ENCODE peak calls at places on chromosomes 13 and 19, in seven cellular contexts. Q is stomach, D is upper lobe of left lung, T is K562, Z is transverse colon, S is esophagus muscularis mucosa, X is HepG2. P is an unnamed sample.

GRCh38 chr19:58395220-58395978 is at the start of gene RNF225:
- DNase-seq in Q (no peak), D (peak), T (no peak), Z (peak), S (no peak), X (no peak), P (peak)

GRCh38 chr13:114032121-114032799 is 58.4 kb upstream of the C13orf46 start:
- DNase-seq in Q (no peak), D (peak), T (no peak), Z (no peak), S (no peak), X (peak), P (no peak)

GRCh38 chr13:101881593-101881992 is 429.1 kb downstream of the ITGBL1 start:
- DNase-seq in Q (no peak), D (no peak), T (no peak), Z (no peak), S (no peak), X (no peak), P (no peak)

GRCh38 chr13:96851856-96852255 is 142.4 kb downstream of the OXGR1 start:
- DNase-seq in Q (no peak), D (no peak), T (no peak), Z (no peak), S (no peak), X (no peak), P (no peak)

GRCh38 chr13:29887651-29888050 is 37.2 kb upstream of the UBL3 start:
- DNase-seq in Q (no peak), D (no peak), T (no peak), Z (no peak), S (peak), X (no peak), P (no peak)

GRCh38 chr19:44603201-44603945 is 10.0 kb upstream of the IGSF23 start:
- DNase-seq in Q (no peak), D (no peak), T (no peak), Z (no peak), S (no peak), X (no peak), P (no peak)

GRCh38 chr19:20928371-20928770 is 5.3 kb downstream of the ZNF85 start:
- DNase-seq in Q (no peak), D (no peak), T (no peak), Z (no peak), S (no peak), X (no peak), P (no peak)

GRCh38 chr19:17052439-17052838 is 22.8 kb downstream of the HAUS8 start:
- DNase-seq in Q (peak), D (no peak), T (peak), Z (peak), S (no peak), X (no peak), P (no peak)

GRCh38 chr19:588758-589692 is 656 bp upstream of the HCN2 start:
- DNase-seq in Q (no peak), D (peak), T (peak), Z (no peak), S (no peak), X (no peak), P (no peak)

GRCh38 chr19:46025825-46026224 is 3.0 kb upstream of the PGLYRP1 start:
- DNase-seq in Q (no peak), D (no peak), T (no peak), Z (no peak), S (no peak), X (no peak), P (no peak)

GRCh38 chr19:11881151-11881800 is 6.3 kb upstream of the ZNF69 start:
- DNase-seq in Q (peak), D (no peak), T (peak), Z (peak), S (no peak), X (peak), P (no peak)

GRCh38 chr19:2680808-2681207 is 21.7 kb downstream of the GNG7 start:
- DNase-seq in Q (no peak), D (no peak), T (no peak), Z (no peak), S (no peak), X (no peak), P (no peak)

GRCh38 chr13:47004022-47004421 is 107.2 kb upstream of the HTR2A start:
- DNase-seq in Q (no peak), D (no peak), T (no peak), Z (no peak), S (no peak), X (no peak), P (no peak)

GRCh38 chr19:28929026-28929425 is 283.9 kb downstream of the UQCRFS1 start:
- DNase-seq in Q (no peak), D (no peak), T (no peak), Z (no peak), S (no peak), X (no peak), P (no peak)

GRCh38 chr19:33686687-33687541 is 65.2 kb downstream of the CHST8 start:
- DNase-seq in Q (no peak), D (peak), T (no peak), Z (no peak), S (no peak), X (no peak), P (peak)

GRCh38 chr19:35549174-35549788 is 3.9 kb downstream of the TMEM147 start:
- DNase-seq in Q (peak), D (no peak), T (peak), Z (peak), S (no peak), X (peak), P (no peak)

GRCh38 chr19:14494910-14495677 is 833 bp downstream of the GIPC1 start:
- DNase-seq in Q (no peak), D (no peak), T (no peak), Z (no peak), S (no peak), X (no peak), P (no peak)

GRCh38 chr19:11437955-11438354 is 2.5 kb downstream of the PRKCSH start:
- DNase-seq in Q (no peak), D (no peak), T (no peak), Z (peak), S (no peak), X (no peak), P (no peak)

GRCh38 chr13:43573361-43573740 is 213.4 kb downstream of the ENOX1 start:
- DNase-seq in Q (no peak), D (no peak), T (no peak), Z (no peak), S (no peak), X (no peak), P (no peak)

GRCh38 chr19:41893899-41894298 is 10.9 kb downstream of the ARHGEF1 start:
- DNase-seq in Q (no peak), D (no peak), T (peak), Z (no peak), S (no peak), X (peak), P (no peak)

GRCh38 chr13:51257187-51257586 is 35.0 kb downstream of the FAM124A start:
- DNase-seq in Q (no peak), D (no peak), T (peak), Z (no peak), S (no peak), X (no peak), P (no peak)

GRCh38 chr13:37392389-37392788 is 206.2 kb downstream of the POSTN start:
- DNase-seq in Q (no peak), D (no peak), T (no peak), Z (no peak), S (no peak), X (no peak), P (no peak)

GRCh38 chr19:48881741-48882657 is 9.8 kb downstream of the PPP1R15A start:
- DNase-seq in Q (no peak), D (no peak), T (peak), Z (no peak), S (no peak), X (no peak), P (no peak)

GRCh38 chr19:48874309-48875135 is 2.3 kb downstream of the PPP1R15A start:
- DNase-seq in Q (peak), D (no peak), T (peak), Z (peak), S (no peak), X (no peak), P (peak)

GRCh38 chr19:48877900-48878218 is 5.6 kb downstream of the PPP1R15A start:
- DNase-seq in Q (no peak), D (no peak), T (no peak), Z (no peak), S (no peak), X (no peak), P (no peak)

GRCh38 chr19:48879025-48879572 is 6.9 kb downstream of the PPP1R15A start:
- DNase-seq in Q (no peak), D (no peak), T (no peak), Z (no peak), S (no peak), X (no peak), P (no peak)

DNA sequence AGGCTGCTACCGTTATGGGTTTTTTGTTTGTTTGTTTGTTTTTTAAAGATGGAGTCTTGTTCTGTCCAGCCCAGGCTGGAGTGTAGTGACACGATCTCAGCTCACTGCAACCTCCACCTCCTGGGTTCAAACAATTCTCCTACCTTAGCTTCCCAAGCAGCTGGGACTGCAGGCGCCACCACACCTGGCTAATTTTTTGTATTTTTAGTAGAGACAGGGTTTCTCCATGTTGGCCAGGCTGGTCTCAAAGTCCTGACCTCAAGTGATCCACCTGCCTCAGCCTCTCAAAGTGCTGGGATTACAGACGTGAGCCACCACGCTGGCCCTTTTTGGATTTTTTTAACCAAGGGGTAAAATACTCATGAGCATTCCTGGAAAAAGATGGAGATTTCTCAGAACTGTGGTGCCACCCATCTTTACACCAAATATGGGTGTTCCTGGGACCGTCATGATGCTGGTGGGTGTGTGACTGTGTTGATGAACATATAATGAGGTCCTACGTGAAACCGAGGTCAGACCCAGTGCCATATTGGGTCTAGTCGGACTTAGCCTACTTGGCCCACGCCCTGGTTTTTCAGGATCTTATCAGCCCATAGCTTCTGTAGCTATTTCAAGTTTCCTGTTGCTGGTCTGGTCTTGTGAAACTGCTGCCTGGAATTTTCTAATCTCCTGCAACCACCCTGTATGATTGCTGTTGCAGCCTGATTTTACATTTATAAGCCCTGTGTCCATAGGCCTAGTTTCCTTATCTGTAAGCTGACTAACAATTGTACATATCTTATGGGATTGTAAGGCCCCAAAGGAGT is 6.2 kb downstream of the PPP1R15A start:
- DNase-seq in Q (peak), D (no peak), T (peak), Z (no peak), S (no peak), X (no peak), P (no peak)
- TF ChIP-seq EP300 in Q (no peak), D (peak), T (peak), Z (no peak), S (no peak), X (no peak), P (no peak)

DNA sequence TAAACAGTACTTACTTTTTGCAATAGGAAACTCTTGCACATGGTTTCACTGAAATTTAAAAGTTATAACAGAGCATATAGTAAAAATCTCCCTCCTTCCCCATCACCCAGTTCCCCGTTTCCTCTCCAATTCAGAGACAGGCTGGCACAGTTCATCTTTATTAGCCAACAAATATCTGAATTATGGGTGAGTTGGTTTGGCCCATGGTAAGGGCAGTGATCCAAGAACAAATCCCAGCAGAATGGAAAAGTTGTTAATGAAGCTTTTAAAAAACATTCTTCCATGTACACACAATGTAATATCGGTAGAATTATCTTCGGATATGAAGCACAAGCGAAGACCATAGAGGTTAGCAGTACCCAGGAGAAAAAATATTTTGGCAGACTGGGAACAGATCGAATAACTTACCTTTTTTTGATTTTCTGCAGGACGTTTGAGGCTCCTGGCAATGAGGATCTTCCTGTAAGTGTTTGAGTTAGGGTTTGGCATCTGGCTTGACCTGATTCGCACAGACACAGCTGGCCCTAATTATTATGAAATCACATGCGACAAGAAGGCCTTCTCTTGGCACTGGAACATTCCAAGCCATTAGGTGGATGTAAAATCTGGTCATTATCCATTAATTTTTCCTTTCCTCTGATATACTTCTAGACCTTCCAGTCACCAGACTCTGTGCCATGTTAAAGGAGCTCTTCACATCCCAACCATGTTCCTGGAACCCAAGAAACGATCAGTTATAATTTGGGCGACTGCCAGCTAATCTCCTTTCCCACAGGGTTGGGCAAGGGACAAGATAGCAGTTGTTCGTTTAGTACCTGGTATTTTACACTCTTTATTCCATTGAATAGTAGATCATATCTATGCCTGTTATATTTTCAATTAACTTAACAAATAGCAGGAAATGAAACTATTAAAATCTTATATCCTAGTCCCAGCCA is 139.4 kb upstream of the TSC22D1 start:
- DNase-seq in Q (no peak), D (no peak), T (no peak), Z (no peak), S (no peak), X (no peak), P (no peak)
- TF ChIP-seq EP300 in Q (no peak), D (no peak), T (no peak), Z (no peak), S (no peak), X (no peak), P (no peak)

GRCh38 chr19:18328340-18329034 is 5.6 kb upstream of the LSM4 start:
- DNase-seq in Q (peak), D (no peak), T (peak), Z (peak), S (peak), X (peak), P (peak)
- TF ChIP-seq EP300 in Q (no peak), D (no peak), T (no peak), Z (no peak), S (no peak), X (no peak), P (no peak)

GRCh38 chr19:47749326-47749725 is 4.0 kb downstream of the NOP53 start:
- DNase-seq in Q (no peak), D (no peak), T (no peak), Z (no peak), S (no peak), X (no peak), P (no peak)

GRCh38 chr19:47740866-47741519 is 4.4 kb upstream of the NOP53 start:
- DNase-seq in Q (no peak), D (peak), T (no peak), Z (no peak), S (no peak), X (no peak), P (no peak)

GRCh38 chr19:47742636-47743035 is 2.7 kb upstream of the NOP53 start:
- DNase-seq in Q (no peak), D (no peak), T (no peak), Z (no peak), S (no peak), X (no peak), P (no peak)

GRCh38 chr19:47741544-47742125 is 3.7 kb upstream of the NOP53 start:
- DNase-seq in Q (no peak), D (no peak), T (no peak), Z (no peak), S (no peak), X (no peak), P (no peak)

GRCh38 chr19:47745010-47745901 is at the start of gene NOP53:
- DNase-seq in Q (peak), D (peak), T (peak), Z (peak), S (peak), X (peak), P (peak)
- TF ChIP-seq EP300 in Q (no peak), D (peak), T (no peak), Z (no peak), S (peak), X (no peak), P (no peak)

GRCh38 chr19:5966941-5967340 is 11.0 kb downstream of the RANBP3 start:
- DNase-seq in Q (no peak), D (no peak), T (no peak), Z (no peak), S (no peak), X (no peak), P (no peak)
- TF ChIP-seq EP300 in Q (no peak), D (no peak), T (no peak), Z (no peak), S (no peak), X (no peak), P (no peak)

DNA sequence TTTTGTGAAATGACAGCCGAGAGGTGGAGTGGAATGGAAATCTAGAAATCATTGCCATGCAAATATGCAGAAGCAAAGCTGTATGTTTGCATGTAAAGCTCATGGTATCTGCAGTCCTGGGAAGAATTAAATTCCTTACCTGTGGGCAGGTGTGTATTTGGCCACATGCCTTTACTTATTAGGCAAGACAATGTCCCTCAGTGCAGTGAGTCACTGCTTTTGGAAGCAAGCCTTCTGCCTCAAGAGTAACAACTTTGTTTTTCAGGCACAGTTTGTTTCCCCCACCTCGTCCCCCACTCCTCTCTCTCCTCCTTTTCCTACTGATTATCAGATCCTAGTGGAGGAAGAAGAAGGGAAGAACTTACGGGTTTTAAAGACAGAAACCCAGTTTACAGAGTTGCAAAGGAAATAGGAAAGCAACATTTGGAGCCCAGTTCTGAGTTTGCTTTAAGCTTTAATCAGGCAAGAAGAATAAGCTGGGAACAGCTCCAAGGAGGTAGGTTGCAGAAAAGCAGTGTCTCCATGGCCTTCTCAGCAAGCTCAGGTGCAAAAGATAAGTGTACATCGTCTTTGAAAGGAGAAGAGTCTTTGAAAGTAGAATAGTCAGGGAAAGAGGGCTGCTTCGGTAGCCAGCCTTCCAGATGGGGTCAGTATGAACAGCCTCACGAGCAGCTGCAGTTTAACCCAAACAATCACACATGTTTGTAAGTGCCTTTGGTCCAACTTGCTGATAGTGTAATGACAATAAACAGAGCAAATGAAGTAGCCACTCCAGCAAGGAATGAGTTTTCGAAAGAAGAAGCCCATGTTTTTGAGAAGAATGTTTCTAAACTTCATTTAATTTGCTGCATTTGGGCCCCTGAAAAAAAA is 190.1 kb downstream of the KLF5 start:
- DNase-seq in Q (peak), D (no peak), T (no peak), Z (no peak), S (no peak), X (no peak), P (no peak)
- TF ChIP-seq EP300 in Q (no peak), D (peak), T (no peak), Z (no peak), S (no peak), X (no peak), P (no peak)

GRCh38 chr19:12938536-12939291 is at the start of gene CALR:
- DNase-seq in Q (no peak), D (peak), T (peak), Z (peak), S (no peak), X (no peak), P (no peak)
- TF ChIP-seq EP300 in Q (no peak), D (peak), T (no peak), Z (no peak), S (no peak), X (no peak), P (no peak)

GRCh38 chr13:58955546-58956385 is 1208.0 kb downstream of the DIAPH3 start:
- DNase-seq in Q (no peak), D (no peak), T (no peak), Z (no peak), S (no peak), X (no peak), P (no peak)
- TF ChIP-seq EP300 in Q (no peak), D (no peak), T (no peak), Z (no peak), S (no peak), X (no peak), P (no peak)

P was measured in suprapubic skin.